ENCODE peak calls at places on chromosomes 16 and 17, in nine cellular contexts. G is lower leg skin, L is vagina, Q is heart left ventricle, F is lower lobe of right lung, H is HFF-Myc, Z is fibroblast of pulmonary artery, O is fibroblast of lung, W is ascending aorta. B is an unnamed sample.

GRCh38 chr17:49952209-49952911 is 16.6 kb upstream of the DLX4 start:
- DNase-seq in G (peak; percentile 95), L (no peak), Q (peak; percentile 63), F (peak; percentile 89), H (no peak), Z (peak; percentile 68), O (peak; percentile 56), W (peak; percentile 84), B (peak; percentile 70)

GRCh38 chr17:60065136-60065535 is 13.6 kb downstream of the HEATR6 start:
- DNase-seq in G (no peak), L (no peak), Q (no peak), F (no peak), H (no peak), Z (peak; percentile 34), O (peak; percentile 32), W (no peak), B (no peak)

GRCh38 chr17:31015639-31016038 is 44.8 kb downstream of the RNF135 start:
- DNase-seq in G (no peak), L (no peak), Q (no peak), F (no peak), H (no peak), Z (peak; percentile 6), O (no peak), W (no peak), B (no peak)

GRCh38 chr17:28755486-28755885 is 11.7 kb downstream of the TRAF4 start:
- DNase-seq in G (no peak), L (no peak), Q (no peak), F (no peak), H (no peak), Z (no peak), O (peak; percentile 26), W (no peak), B (no peak)

GRCh38 chr16:4537376-4538066 is 1.1 kb downstream of the CDIP1 start:
- DNase-seq in G (peak; percentile 90), L (peak; percentile 88), Q (no peak), F (peak; percentile 51), H (no peak), Z (no peak), O (no peak), W (peak; percentile 68), B (no peak)

GRCh38 chr16:88478889-88479794 is 26.1 kb downstream of the ZFPM1 start:
- DNase-seq in G (no peak), L (no peak), Q (peak; percentile 46), F (no peak), H (no peak), Z (no peak), O (no peak), W (no peak), B (no peak)

GRCh38 chr17:74089869-74090464 is 113.5 kb upstream of the RPL38 start:
- DNase-seq in G (no peak), L (no peak), Q (no peak), F (peak; percentile 68), H (no peak), Z (peak; percentile 49), O (peak; percentile 20), W (peak; percentile 68), B (peak; percentile 25)

GRCh38 chr17:55699178-55699865 is 23.3 kb downstream of the TMEM100 start:
- DNase-seq in G (no peak), L (no peak), Q (no peak), F (no peak), H (no peak), Z (no peak), O (no peak), W (no peak), B (no peak)

GRCh38 chr17:81465912-81466311 is 46.7 kb downstream of the ACTG1 start:
- DNase-seq in G (no peak), L (no peak), Q (no peak), F (no peak), H (no peak), Z (no peak), O (no peak), W (no peak), B (no peak)

GRCh38 chr17:11264183-11264871 is 23.3 kb downstream of the SHISA6 start:
- DNase-seq in G (no peak), L (no peak), Q (no peak), F (no peak), H (no peak), Z (no peak), O (no peak), W (no peak), B (no peak)

GRCh38 chr16:65537336-65537735 is 415.5 kb upstream of the CDH11 start:
- DNase-seq in G (no peak), L (no peak), Q (no peak), F (no peak), H (no peak), Z (no peak), O (no peak), W (no peak), B (no peak)

GRCh38 chr16:56506941-56507340 is 12.9 kb downstream of the BBS2 start:
- DNase-seq in G (no peak), L (no peak), Q (no peak), F (no peak), H (no peak), Z (peak; percentile 77), O (peak; percentile 89), W (no peak), B (no peak)

GRCh38 chr17:75909051-75909811 is 4.5 kb upstream of the MRPL38 start:
- DNase-seq in G (no peak), L (no peak), Q (no peak), F (no peak), H (no peak), Z (no peak), O (no peak), W (no peak), B (no peak)

GRCh38 chr16:54210437-54211081 is 76.0 kb downstream of the IRX3 start:
- DNase-seq in G (no peak), L (no peak), Q (no peak), F (no peak), H (no peak), Z (no peak), O (no peak), W (no peak), B (no peak)

GRCh38 chr17:73393962-73394361 is 82.2 kb upstream of the CDC42EP4 start:
- DNase-seq in G (no peak), L (no peak), Q (no peak), F (peak; percentile 31), H (no peak), Z (no peak), O (peak; percentile 31), W (no peak), B (no peak)

GRCh38 chr17:7384489-7385081 is 3.7 kb downstream of the TNK1 start:
- DNase-seq in G (no peak), L (no peak), Q (no peak), F (no peak), H (no peak), Z (no peak), O (no peak), W (no peak), B (no peak)

GRCh38 chr16:19115148-19116021 is 1.6 kb downstream of the ITPRIPL2 start:
- DNase-seq in G (no peak), L (no peak), Q (peak; percentile 65), F (no peak), H (no peak), Z (no peak), O (no peak), W (no peak), B (no peak)
- TF ChIP-seq CTCF in G (no peak), L (no peak), Q (peak; percentile 51), F (peak; percentile 26), H (peak; percentile 34), Z (peak; percentile 29), O (peak; percentile 41), W (peak; percentile 28), B (no peak)

GRCh38 chr16:662095-662494 is 5.8 kb upstream of the RHOT2 start:
- DNase-seq in G (no peak), L (no peak), Q (no peak), F (no peak), H (no peak), Z (no peak), O (no peak), W (no peak), B (no peak)

GRCh38 chr16:660132-660458 is 7.8 kb upstream of the RHOT2 start:
- DNase-seq in G (no peak), L (no peak), Q (no peak), F (no peak), H (no peak), Z (no peak), O (no peak), W (no peak), B (no peak)

GRCh38 chr16:659618-660017 is 8.3 kb upstream of the RHOT2 start:
- DNase-seq in G (no peak), L (no peak), Q (no peak), F (no peak), H (no peak), Z (no peak), O (no peak), W (no peak), B (no peak)

GRCh38 chr16:661184-661821 is 6.6 kb upstream of the RHOT2 start:
- DNase-seq in G (no peak), L (no peak), Q (no peak), F (no peak), H (no peak), Z (no peak), O (no peak), W (no peak), B (no peak)

DNA sequence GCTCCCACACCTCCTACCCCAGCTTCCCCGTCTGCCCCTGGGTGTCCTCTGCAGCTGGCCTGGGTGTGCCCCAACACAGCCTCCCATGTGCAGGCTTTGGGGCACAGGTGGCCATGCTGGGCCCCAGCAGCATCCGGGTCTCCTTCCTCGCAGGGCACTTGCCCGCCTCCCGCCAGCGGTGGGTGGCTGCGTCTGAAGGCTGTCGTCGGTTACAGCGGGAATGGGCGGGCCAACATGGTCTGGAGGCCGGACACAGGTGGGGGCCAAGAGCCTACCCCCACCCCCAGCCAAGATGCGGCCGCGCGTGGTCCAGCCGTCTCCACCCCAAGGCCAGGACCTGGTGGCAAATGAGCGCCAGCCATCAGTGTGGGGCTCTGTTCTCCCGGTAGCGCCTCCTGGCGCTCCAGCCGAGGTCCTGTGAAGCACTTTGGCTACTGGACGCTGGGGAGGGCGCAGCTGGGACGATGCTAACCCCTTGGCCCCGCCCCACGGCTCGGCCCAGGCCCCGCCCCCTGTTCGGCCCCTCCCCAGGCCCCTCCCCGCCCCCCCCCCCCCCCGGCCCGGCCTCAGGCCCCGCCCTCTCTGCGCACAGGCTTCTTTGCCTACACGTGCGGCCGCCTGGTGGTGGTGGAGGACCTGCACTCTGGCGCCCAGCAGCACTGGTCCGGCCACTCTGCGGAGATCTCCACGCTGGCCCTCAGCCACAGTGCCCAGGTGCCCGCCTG is 7.3 kb upstream of the RHOT2 start:
- DNase-seq in G (peak; percentile 96), L (no peak), Q (peak; percentile 93), F (peak; percentile 97), H (peak; percentile 69), Z (peak; percentile 76), O (peak; percentile 60), W (peak; percentile 91), B (peak; percentile 74)
- TF ChIP-seq CTCF in G (no peak), L (peak; percentile 40), Q (peak; percentile 68), F (peak; percentile 66), H (peak; percentile 35), Z (peak; percentile 27), O (peak; percentile 37), W (peak; percentile 59), B (peak; percentile 57)

GRCh38 chr16:15533386-15533785 is 99.0 kb downstream of the BMERB1 start:
- DNase-seq in G (no peak), L (no peak), Q (no peak), F (no peak), H (no peak), Z (no peak), O (no peak), W (no peak), B (no peak)
- TF ChIP-seq CTCF in G (no peak), L (no peak), Q (no peak), F (no peak), H (no peak), Z (no peak), O (no peak), W (no peak), B (no peak)

GRCh38 chr17:37816951-37817350 is 72.1 kb upstream of the HNF1B start:
- DNase-seq in G (no peak), L (no peak), Q (no peak), F (no peak), H (no peak), Z (no peak), O (no peak), W (no peak), B (no peak)
- TF ChIP-seq CTCF in G (no peak), L (no peak), Q (no peak), F (no peak), H (no peak), Z (no peak), O (no peak), W (no peak), B (no peak)

B was measured in natural killer cell.